ENCODE peak calls at places on chromosomes 1 and 21, in eight cellular contexts. E, T, L, W, V, S, H and J are unnamed samples.

GRCh38 chr1:203084588-203085527 is 954 bp downstream of the MYOG start:
- DNase-seq in E (peak; percentile 56), T (no peak), L (peak; percentile 47), W (no peak), V (no peak), S (peak; percentile 74), H (peak; percentile 25), J (no peak)

GRCh38 chr1:35885961-35886558 is 3.1 kb downstream of the AGO1 start:
- DNase-seq in E (no peak), T (no peak), L (peak; percentile 94), W (no peak), V (no peak), S (no peak), H (no peak), J (no peak)

GRCh38 chr1:164953815-164954214 is 394.8 kb downstream of the PBX1 start:
- DNase-seq in E (no peak), T (no peak), L (no peak), W (no peak), V (no peak), S (no peak), H (no peak), J (no peak)

GRCh38 chr1:206952182-206952581 is 5.9 kb upstream of the PIGR start:
- DNase-seq in E (no peak), T (no peak), L (no peak), W (no peak), V (no peak), S (no peak), H (peak; percentile 43), J (no peak)

GRCh38 chr1:58460469-58460868 is 86.1 kb downstream of the OMA1 start:
- DNase-seq in E (no peak), T (no peak), L (no peak), W (no peak), V (no peak), S (no peak), H (no peak), J (no peak)

GRCh38 chr1:62613325-62613727 is 16.0 kb downstream of the ANGPTL3 start:
- DNase-seq in E (no peak), T (no peak), L (no peak), W (no peak), V (no peak), S (no peak), H (no peak), J (no peak)

GRCh38 chr1:83905315-83905907 is 93.5 kb downstream of the TTLL7 start:
- DNase-seq in E (no peak), T (no peak), L (no peak), W (no peak), V (no peak), S (no peak), H (no peak), J (no peak)

GRCh38 chr1:22402336-22403053 is 49.2 kb upstream of the ZBTB40 start:
- DNase-seq in E (no peak), T (no peak), L (no peak), W (no peak), V (no peak), S (no peak), H (no peak), J (no peak)

GRCh38 chr1:27145934-27146354 is 9.0 kb downstream of the SLC9A1 start:
- DNase-seq in E (peak; percentile 79), T (no peak), L (no peak), W (no peak), V (no peak), S (no peak), H (no peak), J (no peak)

GRCh38 chr1:169595764-169596711 is 9.8 kb upstream of the F5 start:
- DNase-seq in E (no peak), T (no peak), L (no peak), W (no peak), V (no peak), S (peak; percentile 84), H (no peak), J (no peak)

GRCh38 chr1:176959461-176959860 is 205.1 kb downstream of the ASTN1 start:
- DNase-seq in E (no peak), T (no peak), L (no peak), W (no peak), V (no peak), S (no peak), H (no peak), J (no peak)

GRCh38 chr1:10209590-10209904 is 823 bp upstream of the KIF1B start:
- DNase-seq in E (no peak), T (no peak), L (no peak), W (no peak), V (no peak), S (no peak), H (no peak), J (no peak)

GRCh38 chr1:2279210-2279639 is 51.1 kb downstream of the SKI start:
- DNase-seq in E (peak; percentile 86), T (no peak), L (peak; percentile 93), W (no peak), V (no peak), S (no peak), H (no peak), J (no peak)

GRCh38 chr21:44017601-44018000 is 5.5 kb downstream of the TRAPPC10 start:
- DNase-seq in E (no peak), T (no peak), L (no peak), W (no peak), V (no peak), S (no peak), H (no peak), J (no peak)

GRCh38 chr21:36821032-36821299 is 122.1 kb downstream of the SIM2 start:
- DNase-seq in E (no peak), T (no peak), L (no peak), W (no peak), V (no peak), S (no peak), H (no peak), J (no peak)

GRCh38 chr1:200129480-200129879 is 102.0 kb downstream of the NR5A2 start:
- DNase-seq in E (no peak), T (no peak), L (no peak), W (no peak), V (no peak), S (no peak), H (no peak), J (no peak)

GRCh38 chr1:37998089-37998808 is 7.1 kb downstream of the FHL3 start:
- DNase-seq in E (no peak), T (no peak), L (no peak), W (no peak), V (no peak), S (no peak), H (no peak), J (no peak)

GRCh38 chr1:38000233-38000528 is 5.1 kb downstream of the FHL3 start:
- DNase-seq in E (no peak), T (no peak), L (no peak), W (no peak), V (no peak), S (no peak), H (no peak), J (no peak)

GRCh38 chr1:37998913-37999433 is 6.3 kb downstream of the FHL3 start:
- DNase-seq in E (no peak), T (no peak), L (no peak), W (no peak), V (no peak), S (no peak), H (no peak), J (no peak)

GRCh38 chr1:38000529-38001453 is 4.5 kb downstream of the FHL3 start:
- DNase-seq in E (peak; percentile 80), T (no peak), L (no peak), W (no peak), V (no peak), S (peak; percentile 92), H (no peak), J (no peak)

DNA sequence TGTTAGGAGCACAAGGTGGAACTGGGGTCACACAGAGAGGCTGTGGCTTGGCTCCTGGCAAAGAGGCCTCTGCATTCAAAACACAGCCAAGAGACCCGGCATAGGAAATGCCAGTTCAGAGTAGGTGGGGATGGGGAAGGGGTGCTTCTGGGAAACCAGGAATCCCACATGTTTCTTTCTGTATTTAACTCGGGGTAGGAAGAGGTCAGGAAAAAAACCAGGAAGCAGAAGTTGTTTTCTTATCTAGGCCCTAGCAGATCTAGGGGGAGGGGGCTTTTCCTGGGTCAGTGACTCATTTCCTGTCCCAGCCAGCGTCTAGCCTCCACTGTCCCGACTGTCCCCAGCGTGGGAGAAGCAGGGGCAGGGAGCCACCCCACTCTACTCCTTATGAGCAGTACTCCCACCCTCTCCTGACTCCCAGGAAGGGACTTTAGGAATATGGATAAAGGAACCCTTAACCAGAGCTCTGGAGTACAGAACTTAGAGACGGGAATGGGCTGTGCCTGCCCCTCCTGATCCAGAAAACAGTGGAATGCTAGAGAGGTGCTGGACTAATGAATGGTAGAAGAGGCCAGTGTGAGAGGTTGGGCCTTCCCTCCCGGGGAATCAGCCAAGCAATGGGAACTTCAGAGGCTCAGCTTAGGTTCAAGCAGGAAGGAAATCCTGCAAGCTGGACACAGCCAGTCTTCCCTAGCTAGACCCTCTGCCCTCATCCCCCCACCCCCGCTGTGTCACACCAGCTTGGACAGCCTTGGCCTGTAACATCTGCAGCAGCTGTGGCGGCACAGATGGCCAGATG is 5.7 kb downstream of the FHL3 start:
- DNase-seq in E (peak; percentile 80), T (no peak), L (no peak), W (no peak), V (no peak), S (no peak), H (no peak), J (no peak)
- TF ChIP-seq POLR2A in E (no peak), T (no peak), L (no peak), W (no peak), V (no peak), S (no peak), H (no peak), J (no peak)

DNA sequence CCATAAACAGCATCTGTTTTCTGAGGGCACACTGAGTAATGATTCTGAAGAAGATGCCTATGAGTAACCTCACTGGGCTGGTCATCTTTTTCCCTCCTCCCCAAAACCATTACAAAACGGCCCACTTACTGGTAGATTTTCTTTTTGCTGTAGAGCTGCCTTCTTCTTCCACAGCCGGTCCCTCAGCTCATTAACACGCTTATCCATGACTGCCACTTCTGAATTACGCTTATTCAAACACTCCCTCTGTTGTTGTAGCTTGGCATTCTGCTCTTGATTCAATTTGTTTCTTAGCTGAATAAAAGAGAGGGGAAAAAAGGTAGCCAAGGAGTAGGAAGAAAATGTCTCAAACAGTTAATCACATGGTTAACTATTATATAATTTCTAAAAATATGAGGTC is 43.1 kb downstream of the TP53BP2 start:
- DNase-seq in E (no peak), T (no peak), L (no peak), W (no peak), V (no peak), S (no peak), H (no peak), J (no peak)
- H3K36me3 ChIP-seq in E (peaks cover 91% of the 10 kb centered on the region), T (peaks cover 80% of the 10 kb centered on the region), L (peaks cover 50% of the 10 kb centered on the region), W (no peaks in the 10 kb centered on the region), V (peaks cover 18% of the 10 kb centered on the region), S (peaks cover 57% of the 10 kb centered on the region), H (peaks cover 88% of the 10 kb centered on the region), J (peaks cover 9% of the 10 kb centered on the region)

GRCh38 chr1:32773764-32774463 is 43.2 kb downstream of the YARS1 start:
- DNase-seq in E (no peak), T (peak; percentile 55), L (no peak), W (no peak), V (no peak), S (no peak), H (no peak), J (no peak)
- TF ChIP-seq POLR2AphosphoS5 in E (no peak), T (no peak), L (peak; percentile 63), W (no peak), V (peak; percentile 61), S (no peak), H (no peak), J (no peak)

DNA sequence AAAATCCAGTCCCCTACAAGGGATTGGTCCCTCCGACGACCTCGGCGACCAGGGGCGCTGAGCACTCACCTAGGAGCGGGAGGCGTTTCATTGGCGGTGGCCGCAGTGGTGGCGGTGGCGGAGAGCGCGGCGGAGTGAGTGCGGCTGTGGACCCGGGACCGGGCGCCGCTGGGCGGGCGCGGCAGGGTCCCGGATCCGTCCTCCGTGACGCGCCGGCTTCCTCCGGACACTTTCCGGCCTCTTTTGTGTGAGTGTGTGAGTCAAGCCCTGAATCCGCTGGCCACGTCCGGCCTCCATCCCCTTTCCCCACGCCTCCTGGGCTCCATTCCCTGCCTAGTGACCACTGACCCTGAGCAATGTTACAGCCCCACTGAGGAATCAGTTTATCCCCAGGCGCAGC is at the start of gene ADGRL4:
- DNase-seq in E (no peak), T (no peak), L (peak; percentile 3), W (no peak), V (no peak), S (no peak), H (no peak), J (no peak)
- TF ChIP-seq POLR2A in E (no peak), T (no peak), L (peak; percentile 51), W (peak; percentile 25), V (no peak), S (no peak), H (no peak), J (no peak)